ENCODE peak calls at places on chromosomes 13 and 19, in nine cellular contexts. One of them, this sample, is unnamed.

GRCh38 chr19:6414033-6414643 is 10.5 kb downstream of the KHSRP start:
- DNase-seq in thoracic aorta: no peak
- DNase-seq in heart right ventricle: no peak
- DNase-seq in hepatocyte: no peak
- DNase-seq in mammary epithelial cell: no peak
- DNase-seq in body of pancreas: no peak
- DNase-seq in Panc1: no peak
- DNase-seq in fibroblast of lung: no peak
- DNase-seq in HCT116: no peak
- DNase-seq in this sample: no peak

GRCh38 chr19:58562126-58563033 is 4.0 kb upstream of the UBE2M start:
- DNase-seq in thoracic aorta: no peak
- DNase-seq in heart right ventricle: no peak
- DNase-seq in hepatocyte: peak; percentile 27
- DNase-seq in mammary epithelial cell: peak; percentile 45
- DNase-seq in body of pancreas: peak; percentile 55
- DNase-seq in Panc1: no peak
- DNase-seq in fibroblast of lung: peak; percentile 58
- DNase-seq in HCT116: no peak
- DNase-seq in this sample: no peak

GRCh38 chr19:16585808-16586476 is 13.7 kb upstream of the SLC35E1 start:
- DNase-seq in thoracic aorta: no peak
- DNase-seq in heart right ventricle: no peak
- DNase-seq in hepatocyte: no peak
- DNase-seq in mammary epithelial cell: peak; percentile 41
- DNase-seq in body of pancreas: no peak
- DNase-seq in Panc1: no peak
- DNase-seq in fibroblast of lung: no peak
- DNase-seq in HCT116: no peak
- DNase-seq in this sample: no peak

GRCh38 chr19:49327878-49328544 is 3.0 kb upstream of the SLC6A16 start:
- DNase-seq in thoracic aorta: no peak
- DNase-seq in heart right ventricle: no peak
- DNase-seq in hepatocyte: no peak
- DNase-seq in mammary epithelial cell: no peak
- DNase-seq in body of pancreas: no peak
- DNase-seq in Panc1: no peak
- DNase-seq in fibroblast of lung: peak; percentile 10
- DNase-seq in HCT116: peak; percentile 19
- DNase-seq in this sample: peak; percentile 20

GRCh38 chr19:10074153-10074552 is 12.0 kb upstream of the SHFL start:
- DNase-seq in thoracic aorta: no peak
- DNase-seq in heart right ventricle: no peak
- DNase-seq in hepatocyte: peak; percentile 59
- DNase-seq in mammary epithelial cell: peak; percentile 27
- DNase-seq in body of pancreas: no peak
- DNase-seq in Panc1: no peak
- DNase-seq in fibroblast of lung: no peak
- DNase-seq in HCT116: peak; percentile 40
- DNase-seq in this sample: peak; percentile 7

GRCh38 chr13:23858586-23858985 is 30.6 kb downstream of the MIPEP start:
- DNase-seq in thoracic aorta: no peak
- DNase-seq in heart right ventricle: no peak
- DNase-seq in hepatocyte: no peak
- DNase-seq in mammary epithelial cell: no peak
- DNase-seq in body of pancreas: no peak
- DNase-seq in Panc1: no peak
- DNase-seq in fibroblast of lung: no peak
- DNase-seq in HCT116: no peak
- DNase-seq in this sample: no peak

GRCh38 chr19:1091544-1092175 is 3.5 kb downstream of the POLR2E start:
- DNase-seq in thoracic aorta: no peak
- DNase-seq in heart right ventricle: no peak
- DNase-seq in hepatocyte: no peak
- DNase-seq in mammary epithelial cell: no peak
- DNase-seq in body of pancreas: no peak
- DNase-seq in Panc1: no peak
- DNase-seq in fibroblast of lung: no peak
- DNase-seq in HCT116: no peak
- DNase-seq in this sample: no peak

GRCh38 chr13:51499841-51500240 is 47.0 kb upstream of the INTS6 start:
- DNase-seq in thoracic aorta: no peak
- DNase-seq in heart right ventricle: no peak
- DNase-seq in hepatocyte: no peak
- DNase-seq in mammary epithelial cell: no peak
- DNase-seq in body of pancreas: no peak
- DNase-seq in Panc1: no peak
- DNase-seq in fibroblast of lung: no peak
- DNase-seq in HCT116: no peak
- DNase-seq in this sample: no peak

GRCh38 chr19:16467581-16467980 is 4.2 kb downstream of the EPS15L1 start:
- DNase-seq in thoracic aorta: no peak
- DNase-seq in heart right ventricle: peak; percentile 43
- DNase-seq in hepatocyte: no peak
- DNase-seq in mammary epithelial cell: no peak
- DNase-seq in body of pancreas: no peak
- DNase-seq in Panc1: no peak
- DNase-seq in fibroblast of lung: no peak
- DNase-seq in HCT116: no peak
- DNase-seq in this sample: no peak

GRCh38 chr13:99178636-99179035 is 22.0 kb upstream of the UBAC2 start:
- DNase-seq in thoracic aorta: no peak
- DNase-seq in heart right ventricle: no peak
- DNase-seq in hepatocyte: no peak
- DNase-seq in mammary epithelial cell: no peak
- DNase-seq in body of pancreas: no peak
- DNase-seq in Panc1: no peak
- DNase-seq in fibroblast of lung: no peak
- DNase-seq in HCT116: no peak
- DNase-seq in this sample: no peak

GRCh38 chr13:59121507-59121906 is 1042.2 kb downstream of the DIAPH3 start:
- DNase-seq in thoracic aorta: no peak
- DNase-seq in heart right ventricle: no peak
- DNase-seq in hepatocyte: no peak
- DNase-seq in mammary epithelial cell: no peak
- DNase-seq in body of pancreas: no peak
- DNase-seq in Panc1: no peak
- DNase-seq in fibroblast of lung: peak; percentile 17
- DNase-seq in HCT116: no peak
- DNase-seq in this sample: no peak

GRCh38 chr13:113756441-113757097 is 2.5 kb upstream of the TMEM255B start:
- DNase-seq in thoracic aorta: no peak
- DNase-seq in heart right ventricle: no peak
- DNase-seq in hepatocyte: no peak
- DNase-seq in mammary epithelial cell: no peak
- DNase-seq in body of pancreas: no peak
- DNase-seq in Panc1: no peak
- DNase-seq in fibroblast of lung: no peak
- DNase-seq in HCT116: no peak
- DNase-seq in this sample: no peak

GRCh38 chr13:112417079-112417478 is 40.9 kb downstream of the SPACA7 start:
- DNase-seq in thoracic aorta: no peak
- DNase-seq in heart right ventricle: no peak
- DNase-seq in hepatocyte: no peak
- DNase-seq in mammary epithelial cell: no peak
- DNase-seq in body of pancreas: no peak
- DNase-seq in Panc1: no peak
- DNase-seq in fibroblast of lung: no peak
- DNase-seq in HCT116: no peak
- DNase-seq in this sample: no peak

GRCh38 chr19:38042132-38042531 is 135.1 kb downstream of the SIPA1L3 start:
- DNase-seq in thoracic aorta: no peak
- DNase-seq in heart right ventricle: no peak
- DNase-seq in hepatocyte: no peak
- DNase-seq in mammary epithelial cell: no peak
- DNase-seq in body of pancreas: no peak
- DNase-seq in Panc1: no peak
- DNase-seq in fibroblast of lung: no peak
- DNase-seq in HCT116: no peak
- DNase-seq in this sample: no peak

GRCh38 chr19:17847538-17848366 is at the start of gene JAK3:
- DNase-seq in thoracic aorta: no peak
- DNase-seq in heart right ventricle: peak; percentile 63
- DNase-seq in hepatocyte: peak; percentile 82
- DNase-seq in mammary epithelial cell: no peak
- DNase-seq in body of pancreas: peak; percentile 43
- DNase-seq in Panc1: no peak
- DNase-seq in fibroblast of lung: peak; percentile 52
- DNase-seq in HCT116: no peak
- DNase-seq in this sample: peak; percentile 48

GRCh38 chr19:10288662-10289166 is 1.0 kb upstream of the ICAM5 start:
- DNase-seq in thoracic aorta: no peak
- DNase-seq in heart right ventricle: no peak
- DNase-seq in hepatocyte: no peak
- DNase-seq in mammary epithelial cell: no peak
- DNase-seq in body of pancreas: no peak
- DNase-seq in Panc1: no peak
- DNase-seq in fibroblast of lung: peak; percentile 49
- DNase-seq in HCT116: peak; percentile 74
- DNase-seq in this sample: no peak

GRCh38 chr13:23554000-23554399 is 16.2 kb upstream of the TNFRSF19 start:
- DNase-seq in thoracic aorta: no peak
- DNase-seq in heart right ventricle: no peak
- DNase-seq in hepatocyte: no peak
- DNase-seq in mammary epithelial cell: peak; percentile 78
- DNase-seq in body of pancreas: no peak
- DNase-seq in Panc1: no peak
- DNase-seq in fibroblast of lung: peak; percentile 22
- DNase-seq in HCT116: peak; percentile 19
- DNase-seq in this sample: no peak

GRCh38 chr13:40148103-40148502 is 492.6 kb downstream of the COG6 start:
- DNase-seq in thoracic aorta: no peak
- DNase-seq in heart right ventricle: no peak
- DNase-seq in hepatocyte: no peak
- DNase-seq in mammary epithelial cell: no peak
- DNase-seq in body of pancreas: no peak
- DNase-seq in Panc1: no peak
- DNase-seq in fibroblast of lung: no peak
- DNase-seq in HCT116: no peak
- DNase-seq in this sample: no peak

GRCh38 chr13:96082640-96083039 is 7.3 kb upstream of the HS6ST3 start:
- DNase-seq in thoracic aorta: no peak
- DNase-seq in heart right ventricle: no peak
- DNase-seq in hepatocyte: no peak
- DNase-seq in mammary epithelial cell: peak; percentile 18
- DNase-seq in body of pancreas: no peak
- DNase-seq in Panc1: no peak
- DNase-seq in fibroblast of lung: peak; percentile 14
- DNase-seq in HCT116: no peak
- DNase-seq in this sample: no peak

DNA sequence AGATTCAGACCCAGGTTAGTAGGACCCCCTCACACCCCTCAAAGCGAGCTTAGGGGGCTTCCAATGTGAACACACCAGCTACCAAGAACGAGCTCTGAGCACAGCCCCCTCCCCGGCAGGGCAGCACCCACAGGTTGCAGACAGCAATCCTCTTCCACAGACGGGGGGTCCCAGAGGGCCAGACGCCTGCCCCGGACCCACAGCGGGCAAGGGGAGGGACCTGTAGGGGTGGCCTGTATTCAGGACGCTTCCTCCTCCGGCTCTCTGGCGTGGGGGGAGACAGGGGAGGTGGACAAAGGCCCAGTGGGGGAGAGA is 4.8 kb downstream of the TTYH1 start:
- DNase-seq in thoracic aorta: no peak
- DNase-seq in heart right ventricle: no peak
- DNase-seq in hepatocyte: no peak
- DNase-seq in mammary epithelial cell: no peak
- DNase-seq in body of pancreas: no peak
- DNase-seq in Panc1: no peak
- DNase-seq in fibroblast of lung: no peak
- DNase-seq in HCT116: no peak
- DNase-seq in this sample: no peak
- H3K27me3 ChIP-seq in thoracic aorta: no peaks in the 10 kb centered on the region
- H3K27me3 ChIP-seq in heart right ventricle: peaks cover 63% of the 10 kb centered on the region
- H3K27me3 ChIP-seq in hepatocyte: peaks cover 37% of the 10 kb centered on the region
- H3K27me3 ChIP-seq in mammary epithelial cell: peaks cover 13% of the 10 kb centered on the region
- H3K27me3 ChIP-seq in body of pancreas: peaks cover 14% of the 10 kb centered on the region
- H3K27me3 ChIP-seq in Panc1: no peaks in the 10 kb centered on the region
- H3K27me3 ChIP-seq in fibroblast of lung: peaks cover 12% of the 10 kb centered on the region
- H3K27me3 ChIP-seq in HCT116: no peaks in the 10 kb centered on the region
- H3K27me3 ChIP-seq in this sample: peaks cover 23% of the 10 kb centered on the region

GRCh38 chr13:25973085-25973484 is 78.7 kb downstream of the SHISA2 start:
- DNase-seq in thoracic aorta: no peak
- DNase-seq in heart right ventricle: no peak
- DNase-seq in hepatocyte: no peak
- DNase-seq in mammary epithelial cell: no peak
- DNase-seq in body of pancreas: no peak
- DNase-seq in Panc1: no peak
- DNase-seq in fibroblast of lung: no peak
- DNase-seq in HCT116: no peak
- DNase-seq in this sample: no peak
- H3K27ac ChIP-seq in thoracic aorta: no peak overlapping the region
- H3K27ac ChIP-seq in heart right ventricle: no peak overlapping the region
- H3K27ac ChIP-seq in hepatocyte: no peak overlapping the region
- H3K27ac ChIP-seq in mammary epithelial cell: no peak overlapping the region
- H3K27ac ChIP-seq in body of pancreas: no peak overlapping the region
- H3K27ac ChIP-seq in Panc1: no peak overlapping the region
- H3K27ac ChIP-seq in fibroblast of lung: no peak overlapping the region
- H3K27ac ChIP-seq in HCT116: no peak overlapping the region
- H3K27ac ChIP-seq in this sample: no peak overlapping the region

DNA sequence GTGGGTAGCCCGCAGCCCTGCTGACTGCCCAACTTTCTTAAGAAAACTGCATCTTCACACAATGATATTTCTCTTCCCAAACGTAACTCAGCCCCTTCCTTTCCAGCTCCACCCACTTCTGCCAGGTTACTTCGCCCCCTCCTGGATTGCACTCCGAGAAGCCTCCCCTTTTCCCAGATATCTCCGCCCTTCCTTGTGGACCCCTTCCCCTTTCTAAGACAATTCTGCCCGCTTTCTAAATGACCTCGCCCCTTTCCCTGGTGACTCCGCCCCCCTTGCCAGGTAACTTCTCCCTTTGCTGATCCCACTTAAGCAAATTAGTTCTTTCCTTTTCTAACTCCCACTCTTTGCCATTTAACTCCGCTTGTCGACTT is 2.6 kb downstream of the VSIG10L start:
- DNase-seq in thoracic aorta: no peak
- DNase-seq in heart right ventricle: no peak
- DNase-seq in hepatocyte: peak; percentile 66
- DNase-seq in mammary epithelial cell: no peak
- DNase-seq in body of pancreas: no peak
- DNase-seq in Panc1: no peak
- DNase-seq in fibroblast of lung: no peak
- DNase-seq in HCT116: no peak
- DNase-seq in this sample: no peak
- TF ChIP-seq CTCF in thoracic aorta: no peak
- TF ChIP-seq CTCF in heart right ventricle: no peak
- TF ChIP-seq CTCF in hepatocyte: no peak
- TF ChIP-seq CTCF in mammary epithelial cell: peak; percentile 19
- TF ChIP-seq CTCF in body of pancreas: no peak
- TF ChIP-seq CTCF in Panc1: no peak
- TF ChIP-seq CTCF in fibroblast of lung: peak; percentile 20
- TF ChIP-seq CTCF in HCT116: no peak
- TF ChIP-seq CTCF in this sample: peak; percentile 21

DNA sequence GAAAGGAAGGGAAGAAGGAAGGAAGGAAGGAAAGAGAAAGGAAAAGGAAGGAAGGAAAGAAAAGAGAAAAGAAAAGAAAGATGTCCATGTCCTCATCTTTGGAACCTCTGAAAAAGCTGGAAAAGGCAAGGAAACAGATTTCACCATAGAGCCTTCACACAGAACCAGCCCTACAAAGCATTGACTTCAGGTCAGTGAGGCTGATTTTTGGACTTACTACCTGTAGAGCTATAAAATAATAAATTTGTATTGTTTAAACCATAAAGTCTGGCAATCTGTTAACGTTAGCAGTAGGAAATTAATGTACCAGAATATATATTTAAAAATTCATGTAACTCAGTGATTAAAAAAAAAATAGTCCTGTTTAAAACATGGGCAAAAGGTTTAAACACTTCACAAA is 130.1 kb downstream of the PIBF1 start:
- DNase-seq in thoracic aorta: no peak
- DNase-seq in heart right ventricle: no peak
- DNase-seq in hepatocyte: no peak
- DNase-seq in mammary epithelial cell: no peak
- DNase-seq in body of pancreas: no peak
- DNase-seq in Panc1: no peak
- DNase-seq in fibroblast of lung: no peak
- DNase-seq in HCT116: no peak
- DNase-seq in this sample: no peak
- H3K27me3 ChIP-seq in thoracic aorta: no peaks in the 10 kb centered on the region
- H3K27me3 ChIP-seq in heart right ventricle: no peaks in the 10 kb centered on the region
- H3K27me3 ChIP-seq in hepatocyte: no peaks in the 10 kb centered on the region
- H3K27me3 ChIP-seq in mammary epithelial cell: no peaks in the 10 kb centered on the region
- H3K27me3 ChIP-seq in body of pancreas: no peaks in the 10 kb centered on the region
- H3K27me3 ChIP-seq in Panc1: no peaks in the 10 kb centered on the region
- H3K27me3 ChIP-seq in fibroblast of lung: no peaks in the 10 kb centered on the region
- H3K27me3 ChIP-seq in HCT116: no peaks in the 10 kb centered on the region
- H3K27me3 ChIP-seq in this sample: no peaks in the 10 kb centered on the region